ENCODE peak calls at places on chromosomes 3 and 15, in six cellular contexts. F is iris pigment epithelial cell, H is SHP77 treated with DMSO at 0.1 percent for 48 hours, W is ACHN, R is RWPE1, T is WERI-Rb-1. O is an unnamed sample.

GRCh38 chr3:13561967-13562366 is 13.0 kb downstream of the FBLN2 start:
- DNase-seq in F (no peak), H (no peak), W (no peak), R (no peak), T (no peak), O (no peak)

GRCh38 chr15:51647128-51647562 is 24.6 kb upstream of the DMXL2 start:
- DNase-seq in F (peak), H (no peak), W (peak), R (peak), T (no peak), O (peak)

GRCh38 chr15:35533130-35534110 is 12.5 kb downstream of the DPH6 start:
- DNase-seq in F (peak), H (no peak), W (no peak), R (no peak), T (no peak), O (peak)

GRCh38 chr3:181326637-181327223 is 337.2 kb upstream of the DNAJC19 start:
- DNase-seq in F (peak), H (no peak), W (peak), R (peak), T (no peak), O (peak)

GRCh38 chr3:141229132-141229531 is 2.5 kb upstream of the PXYLP1 start:
- DNase-seq in F (no peak), H (peak), W (no peak), R (no peak), T (no peak), O (no peak)

GRCh38 chr15:51814616-51815015 is 14.8 kb upstream of the TMOD3 start:
- DNase-seq in F (peak), H (no peak), W (no peak), R (no peak), T (no peak), O (no peak)

GRCh38 chr3:105322570-105323273 is 44.0 kb upstream of the ALCAM start:
- DNase-seq in F (peak), H (no peak), W (no peak), R (no peak), T (no peak), O (no peak)

GRCh38 chr3:126129408-126129891 is 45.5 kb upstream of the SLC41A3 start:
- DNase-seq in F (peak), H (no peak), W (peak), R (peak), T (peak), O (no peak)

GRCh38 chr3:194395767-194396527 is 3.1 kb downstream of the GP5 start:
- DNase-seq in F (peak), H (no peak), W (no peak), R (no peak), T (no peak), O (no peak)

GRCh38 chr3:61936344-61936937 is 375.1 kb downstream of the PTPRG start:
- DNase-seq in F (peak), H (no peak), W (peak), R (no peak), T (peak), O (no peak)

GRCh38 chr3:157280786-157281185 is 120.8 kb upstream of the CCNL1 start:
- DNase-seq in F (no peak), H (no peak), W (no peak), R (no peak), T (no peak), O (no peak)

GRCh38 chr3:149120051-149120972 is 9.1 kb upstream of the HPS3 start:
- DNase-seq in F (peak), H (peak), W (peak), R (peak), T (no peak), O (peak)

GRCh38 chr15:70252056-70252935 is 154.6 kb upstream of the TLE3 start:
- DNase-seq in F (no peak), H (peak), W (no peak), R (peak), T (no peak), O (no peak)

GRCh38 chr3:129481783-129482332 is 41.8 kb downstream of the IFT122 start:
- DNase-seq in F (no peak), H (no peak), W (no peak), R (peak), T (no peak), O (peak)

GRCh38 chr3:82942041-82942440 is 1180.6 kb upstream of the GBE1 start:
- DNase-seq in F (no peak), H (no peak), W (no peak), R (no peak), T (no peak), O (no peak)

GRCh38 chr3:78974181-78974770 is 793.5 kb downstream of the ROBO1 start:
- DNase-seq in F (peak), H (no peak), W (peak), R (no peak), T (no peak), O (peak)

GRCh38 chr3:116413319-116413718 is 32.0 kb downstream of the LSAMP start:
- DNase-seq in F (no peak), H (no peak), W (no peak), R (no peak), T (no peak), O (no peak)

GRCh38 chr3:60812544-60812943 is 438.7 kb downstream of the FHIT start:
- DNase-seq in F (no peak), H (no peak), W (no peak), R (no peak), T (no peak), O (no peak)

GRCh38 chr15:68059630-68060029 is 5.5 kb downstream of the PIAS1 start:
- DNase-seq in F (no peak), H (no peak), W (no peak), R (no peak), T (no peak), O (no peak)

GRCh38 chr3:53495518-53496501 is 1.4 kb downstream of the CACNA1D start:
- DNase-seq in F (no peak), H (no peak), W (no peak), R (peak), T (peak), O (no peak)

GRCh38 chr3:514206-514605 is 317.6 kb downstream of the CHL1 start:
- DNase-seq in F (no peak), H (no peak), W (no peak), R (no peak), T (no peak), O (no peak)

GRCh38 chr15:64443747-64444621 is 16.4 kb upstream of the ZNF609 start:
- DNase-seq in F (peak), H (no peak), W (peak), R (peak), T (no peak), O (no peak)

GRCh38 chr3:64399205-64399800 is 174.0 kb upstream of the PRICKLE2 start:
- DNase-seq in F (peak), H (no peak), W (peak), R (peak), T (peak), O (peak)

GRCh38 chr15:84889313-84889990 is 5.0 kb downstream of the SLC28A1 start:
- DNase-seq in F (no peak), H (no peak), W (no peak), R (no peak), T (peak), O (no peak)

GRCh38 chr3:14902719-14903118 is 44.7 kb upstream of the NR2C2 start:
- DNase-seq in F (no peak), H (no peak), W (no peak), R (no peak), T (no peak), O (no peak)

GRCh38 chr3:46127503-46127902 is 80.6 kb downstream of the CCR1 start:
- DNase-seq in F (peak), H (no peak), W (peak), R (peak), T (no peak), O (peak)

GRCh38 chr15:57861039-57861638 is 154.6 kb downstream of the POLR2M start:
- DNase-seq in F (peak), H (peak), W (peak), R (peak), T (peak), O (peak)

GRCh38 chr3:184040010-184040409 is 8.5 kb downstream of the HTR3D start:
- DNase-seq in F (peak), H (peak), W (peak), R (no peak), T (peak), O (peak)

O was measured in stromal cell of bone marrow.